ENCODE peak calls at places on chromosomes 1 and 21, in six cellular contexts. One of them, this sample, is unnamed.

GRCh38 chr1:174912243-174912642 is 87.5 kb upstream of the CACYBP start:
- DNase-seq in omental fat pad: no peak
- DNase-seq in AG04450: no peak
- DNase-seq in RWPE1: no peak
- DNase-seq in H9: no peak
- DNase-seq in fibroblast of villous mesenchyme: no peak
- DNase-seq in this sample: no peak

GRCh38 chr21:34147835-34148804 is 74.7 kb downstream of the MRPS6 start:
- DNase-seq in omental fat pad: no peak
- DNase-seq in AG04450: no peak
- DNase-seq in RWPE1: no peak
- DNase-seq in H9: no peak
- DNase-seq in fibroblast of villous mesenchyme: peak
- DNase-seq in this sample: no peak

GRCh38 chr1:47942238-47942629 is 55.0 kb downstream of the TRABD2B start:
- DNase-seq in omental fat pad: no peak
- DNase-seq in AG04450: no peak
- DNase-seq in RWPE1: no peak
- DNase-seq in H9: no peak
- DNase-seq in fibroblast of villous mesenchyme: no peak
- DNase-seq in this sample: no peak

GRCh38 chr21:31133243-31133830 is 95.1 kb upstream of the KRTAP19-8 start:
- DNase-seq in omental fat pad: no peak
- DNase-seq in AG04450: no peak
- DNase-seq in RWPE1: no peak
- DNase-seq in H9: no peak
- DNase-seq in fibroblast of villous mesenchyme: no peak
- DNase-seq in this sample: no peak

GRCh38 chr1:32204943-32205361 is 519 bp upstream of the IQCC start:
- DNase-seq in omental fat pad: no peak
- DNase-seq in AG04450: no peak
- DNase-seq in RWPE1: no peak
- DNase-seq in H9: no peak
- DNase-seq in fibroblast of villous mesenchyme: no peak
- DNase-seq in this sample: no peak

GRCh38 chr1:184748767-184749166 is 5.9 kb downstream of the EDEM3 start:
- DNase-seq in omental fat pad: no peak
- DNase-seq in AG04450: no peak
- DNase-seq in RWPE1: no peak
- DNase-seq in H9: no peak
- DNase-seq in fibroblast of villous mesenchyme: peak
- DNase-seq in this sample: no peak

GRCh38 chr21:14591882-14592281 is 45.8 kb upstream of the SAMSN1 start:
- DNase-seq in omental fat pad: peak
- DNase-seq in AG04450: no peak
- DNase-seq in RWPE1: no peak
- DNase-seq in H9: no peak
- DNase-seq in fibroblast of villous mesenchyme: peak
- DNase-seq in this sample: peak

GRCh38 chr1:171645553-171646336 is 6.7 kb downstream of the MYOC start:
- DNase-seq in omental fat pad: no peak
- DNase-seq in AG04450: no peak
- DNase-seq in RWPE1: no peak
- DNase-seq in H9: no peak
- DNase-seq in fibroblast of villous mesenchyme: peak
- DNase-seq in this sample: peak

GRCh38 chr1:225987491-225988316 is 11.4 kb downstream of the SDE2 start:
- DNase-seq in omental fat pad: no peak
- DNase-seq in AG04450: peak
- DNase-seq in RWPE1: peak
- DNase-seq in H9: no peak
- DNase-seq in fibroblast of villous mesenchyme: peak
- DNase-seq in this sample: no peak

GRCh38 chr1:209076688-209077087 is 506.8 kb upstream of the CAMK1G start:
- DNase-seq in omental fat pad: no peak
- DNase-seq in AG04450: no peak
- DNase-seq in RWPE1: no peak
- DNase-seq in H9: no peak
- DNase-seq in fibroblast of villous mesenchyme: no peak
- DNase-seq in this sample: no peak

DNA sequence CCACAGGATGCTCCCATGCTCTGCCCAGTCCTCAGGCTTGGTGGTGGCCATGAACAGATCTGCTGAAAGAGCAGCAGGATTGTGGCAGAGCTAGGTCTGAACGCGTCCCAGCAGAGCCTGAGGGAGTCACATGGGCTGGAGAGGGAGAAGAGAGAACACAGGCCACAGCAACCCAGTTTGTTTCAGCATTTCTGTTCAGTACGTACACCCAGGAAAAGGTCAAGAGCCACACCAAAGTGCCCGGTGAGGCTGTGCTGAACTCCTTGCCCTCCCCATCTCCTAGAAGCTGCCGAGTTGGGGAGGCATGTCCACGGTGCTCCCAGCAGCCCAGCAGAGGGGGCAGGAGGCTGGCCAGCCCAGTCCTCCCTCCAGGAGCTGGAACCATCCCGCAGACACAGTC is 5.5 kb downstream of the PKP1 start:
- DNase-seq in omental fat pad: no peak
- DNase-seq in AG04450: no peak
- DNase-seq in RWPE1: peak
- DNase-seq in H9: no peak
- DNase-seq in fibroblast of villous mesenchyme: no peak
- DNase-seq in this sample: no peak
- TF ChIP-seq CTCF in omental fat pad: no peak
- TF ChIP-seq CTCF in AG04450: no peak
- TF ChIP-seq CTCF in RWPE1: no peak
- TF ChIP-seq CTCF in H9: no peak
- TF ChIP-seq CTCF in fibroblast of villous mesenchyme: no peak
- TF ChIP-seq CTCF in this sample: no peak

GRCh38 chr21:41460578-41461527 is 34.8 kb downstream of the MX1 start:
- DNase-seq in omental fat pad: no peak
- DNase-seq in AG04450: peak
- DNase-seq in RWPE1: peak
- DNase-seq in H9: peak
- DNase-seq in fibroblast of villous mesenchyme: peak
- DNase-seq in this sample: peak

GRCh38 chr21:41466024-41466820 is 40.2 kb downstream of the MX1 start:
- DNase-seq in omental fat pad: no peak
- DNase-seq in AG04450: no peak
- DNase-seq in RWPE1: no peak
- DNase-seq in H9: no peak
- DNase-seq in fibroblast of villous mesenchyme: no peak
- DNase-seq in this sample: no peak

GRCh38 chr21:41459884-41460534 is 34.0 kb downstream of the MX1 start:
- DNase-seq in omental fat pad: no peak
- DNase-seq in AG04450: no peak
- DNase-seq in RWPE1: no peak
- DNase-seq in H9: no peak
- DNase-seq in fibroblast of villous mesenchyme: no peak
- DNase-seq in this sample: peak

GRCh38 chr21:41470054-41470453 is 37.9 kb downstream of the TMPRSS2 start:
- DNase-seq in omental fat pad: no peak
- DNase-seq in AG04450: no peak
- DNase-seq in RWPE1: no peak
- DNase-seq in H9: no peak
- DNase-seq in fibroblast of villous mesenchyme: no peak
- DNase-seq in this sample: no peak

DNA sequence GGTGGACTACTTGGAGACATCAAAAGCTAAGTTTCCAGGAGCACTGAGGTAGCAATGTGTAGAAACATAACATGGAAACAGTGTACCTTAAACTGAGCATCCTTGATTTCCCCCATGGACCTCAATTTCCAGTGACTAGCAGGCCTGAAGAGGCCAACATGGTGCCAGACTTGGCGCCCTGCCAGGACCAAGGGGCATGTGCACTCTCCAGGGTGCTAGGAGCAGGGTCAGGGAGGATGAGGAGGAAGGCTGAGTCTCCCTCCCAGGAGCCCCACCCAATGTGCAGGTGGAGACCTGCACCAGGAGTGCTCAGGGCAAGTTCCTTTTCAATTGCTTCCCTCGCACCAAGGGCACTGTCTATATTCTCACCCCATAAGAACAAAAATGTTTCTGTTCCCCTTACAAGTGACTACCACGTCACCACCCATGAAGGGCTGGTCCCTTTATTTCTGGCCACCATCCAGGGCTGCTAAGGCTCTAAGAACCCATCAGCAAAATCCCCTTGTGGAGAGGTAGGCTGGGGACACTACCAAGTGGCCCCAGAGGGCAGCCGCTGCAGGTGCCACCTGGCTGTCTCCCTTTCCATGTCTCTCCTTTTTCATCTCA is 39.2 kb downstream of the MX1 start:
- DNase-seq in omental fat pad: no peak
- DNase-seq in AG04450: no peak
- DNase-seq in RWPE1: no peak
- DNase-seq in H9: no peak
- DNase-seq in fibroblast of villous mesenchyme: no peak
- DNase-seq in this sample: no peak
- TF ChIP-seq CTCF in omental fat pad: no peak
- TF ChIP-seq CTCF in AG04450: no peak
- TF ChIP-seq CTCF in RWPE1: no peak
- TF ChIP-seq CTCF in H9: no peak
- TF ChIP-seq CTCF in fibroblast of villous mesenchyme: no peak
- TF ChIP-seq CTCF in this sample: no peak

GRCh38 chr1:1599030-1599916 is 662 bp downstream of the FNDC10 start:
- DNase-seq in omental fat pad: no peak
- DNase-seq in AG04450: no peak
- DNase-seq in RWPE1: no peak
- DNase-seq in H9: peak
- DNase-seq in fibroblast of villous mesenchyme: no peak
- DNase-seq in this sample: no peak
- TF ChIP-seq CTCF in omental fat pad: no peak
- TF ChIP-seq CTCF in AG04450: no peak
- TF ChIP-seq CTCF in RWPE1: peak
- TF ChIP-seq CTCF in H9: peak
- TF ChIP-seq CTCF in fibroblast of villous mesenchyme: no peak
- TF ChIP-seq CTCF in this sample: no peak

GRCh38 chr1:25644962-25645361 is 28.4 kb downstream of the MAN1C1 start:
- DNase-seq in omental fat pad: no peak
- DNase-seq in AG04450: no peak
- DNase-seq in RWPE1: no peak
- DNase-seq in H9: no peak
- DNase-seq in fibroblast of villous mesenchyme: no peak
- DNase-seq in this sample: peak
- TF ChIP-seq CTCF in omental fat pad: no peak
- TF ChIP-seq CTCF in AG04450: no peak
- TF ChIP-seq CTCF in RWPE1: no peak
- TF ChIP-seq CTCF in H9: no peak
- TF ChIP-seq CTCF in fibroblast of villous mesenchyme: no peak
- TF ChIP-seq CTCF in this sample: no peak

DNA sequence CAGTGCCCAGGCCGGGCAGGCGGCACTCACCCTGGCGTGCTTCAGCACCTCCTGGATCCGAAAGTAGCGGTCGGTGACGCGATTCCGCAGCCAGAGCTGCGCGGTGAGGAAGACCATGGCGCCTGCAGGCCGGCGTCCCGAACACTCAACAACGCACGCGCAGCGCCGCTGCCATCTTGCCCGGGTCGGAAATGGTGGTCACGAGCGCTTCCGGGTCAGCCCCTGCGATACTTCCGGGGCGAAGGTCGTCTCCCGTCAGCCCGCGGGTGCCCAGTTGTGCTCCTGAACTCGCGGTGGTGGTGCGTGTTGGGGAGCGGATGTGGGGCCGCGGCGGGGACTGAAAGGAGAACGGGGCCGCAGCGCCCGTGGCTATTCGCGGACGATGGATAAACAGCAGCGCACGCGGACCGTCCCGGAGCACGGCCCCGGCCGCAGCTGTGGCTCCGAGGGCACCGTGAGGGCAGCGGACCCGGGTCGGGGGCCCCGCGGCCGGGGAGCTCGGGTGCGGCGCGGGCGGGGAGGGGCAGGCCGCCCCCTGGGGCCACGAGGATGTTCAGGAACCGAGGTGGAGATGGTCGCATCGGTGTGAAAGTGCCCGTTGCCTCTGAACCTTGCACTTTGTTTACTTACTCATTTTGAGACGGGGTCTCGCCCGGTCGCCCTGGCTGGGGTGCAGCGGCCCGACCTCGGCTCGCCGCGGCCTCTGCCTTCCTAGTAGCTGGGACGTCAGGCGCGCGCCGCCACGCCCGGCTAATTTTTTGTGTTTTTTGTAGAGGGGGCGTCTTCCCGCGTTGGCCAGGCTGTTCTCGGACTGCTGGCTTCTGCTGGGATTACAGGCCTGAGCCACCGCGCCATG is at the start of gene MRPL20:
- DNase-seq in omental fat pad: peak
- DNase-seq in AG04450: peak
- DNase-seq in RWPE1: peak
- DNase-seq in H9: peak
- DNase-seq in fibroblast of villous mesenchyme: peak
- DNase-seq in this sample: peak
- TF ChIP-seq CTCF in omental fat pad: no peak
- TF ChIP-seq CTCF in AG04450: no peak
- TF ChIP-seq CTCF in RWPE1: no peak
- TF ChIP-seq CTCF in H9: peak
- TF ChIP-seq CTCF in fibroblast of villous mesenchyme: peak
- TF ChIP-seq CTCF in this sample: no peak

DNA sequence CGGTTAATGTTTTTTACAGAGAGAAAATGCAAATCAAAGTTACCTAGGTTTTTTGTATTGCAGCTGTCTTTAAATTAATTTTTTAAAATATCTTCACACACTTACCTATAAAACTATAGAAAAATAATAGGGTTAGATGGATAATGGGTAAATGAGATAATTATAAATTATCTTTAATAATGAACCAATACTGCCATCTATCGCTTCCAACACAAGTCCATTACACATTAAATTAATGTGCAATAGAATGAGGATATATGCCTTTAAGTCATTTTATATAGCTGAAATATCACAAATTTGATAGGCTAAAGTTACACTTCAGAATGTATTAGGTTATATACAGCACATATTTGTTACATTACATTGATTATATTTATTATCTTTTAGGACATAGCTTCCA is 2212.8 kb downstream of the MRPL39 start:
- DNase-seq in omental fat pad: no peak
- DNase-seq in AG04450: no peak
- DNase-seq in RWPE1: no peak
- DNase-seq in H9: no peak
- DNase-seq in fibroblast of villous mesenchyme: no peak
- DNase-seq in this sample: no peak
- TF ChIP-seq CTCF in omental fat pad: no peak
- TF ChIP-seq CTCF in AG04450: no peak
- TF ChIP-seq CTCF in RWPE1: no peak
- TF ChIP-seq CTCF in H9: peak
- TF ChIP-seq CTCF in fibroblast of villous mesenchyme: no peak
- TF ChIP-seq CTCF in this sample: no peak